ENCODE peak calls at places on chromosomes 1 and 21, in ten cellular contexts. V is SK-N-SH treated with all-trans-retinoic acid at 6 μM for 48 hours; L is central memory CD8-positive, alpha-beta T cell; J is activated naive CD8-positive, alpha-beta T cell treated with anti-CD3 and anti-CD28 coated beads, Interleukin-2, amount 10 ng/mL, durations not matched to agents 7 days and 5 days; H is omental fat pad; A is psoas muscle; G is activated CD8-positive, alpha-beta memory T cell treated with anti-CD3 and anti-CD28 coated beads, Interleukin-2, amount 10 ng/mL, durations not matched to agents 7 days and 5 days; K is right cardiac atrium; N is activated CD8-positive, alpha-beta T cell treated with anti-CD3 and anti-CD28 coated beads for 36 hours; P is RWPE2. E is an unnamed sample.

GRCh38 chr21:30116474-30116873 is 50.1 kb downstream of the CLDN17 start:
- ATAC-seq in J (no peak), N (no peak), V (no peak), L (no peak), P (no peak), H (no peak), K (no peak), A (no peak), G (no peak), E (no peak)

GRCh38 chr1:73913025-73913424 is 285.0 kb downstream of the LRRIQ3 start:
- ATAC-seq in V (no peak), J (no peak), G (no peak), L (no peak), N (no peak), P (no peak), H (no peak), K (no peak), A (no peak), E (no peak)

GRCh38 chr1:53198241-53198651 is 1.6 kb downstream of the CPT2 start:
- ATAC-seq in H (peak), J (no peak), V (no peak), P (peak), N (no peak), L (no peak), A (peak), G (no peak), K (peak), E (no peak)

GRCh38 chr1:195584870-195585624 is 1023.2 kb downstream of the KCNT2 start:
- ATAC-seq in H (no peak), A (no peak), K (no peak), N (no peak), J (no peak), G (no peak), L (no peak), V (no peak), P (no peak), E (no peak)

GRCh38 chr1:44260792-44261474 is 47.7 kb downstream of the DMAP1 start:
- ATAC-seq in G (no peak), H (no peak), P (no peak), L (no peak), A (no peak), K (no peak), J (no peak), N (no peak), V (no peak), E (no peak)

GRCh38 chr1:41980872-41981653 is 62.3 kb upstream of the HIVEP3 start:
- ATAC-seq in G (peak), J (peak), A (no peak), L (no peak), H (no peak), N (peak), P (peak), K (no peak), V (no peak), E (peak)

GRCh38 chr1:27523666-27524020 is 33.7 kb upstream of the WASF2 start:
- ATAC-seq in G (no peak), K (no peak), H (no peak), J (no peak), A (no peak), P (no peak), L (no peak), N (no peak), V (no peak), E (no peak)

GRCh38 chr1:54476231-54477109 is 70.3 kb upstream of the SSBP3 start:
- ATAC-seq in L (peak), P (no peak), A (no peak), N (peak), H (no peak), J (no peak), G (no peak), V (no peak), K (peak), E (no peak)

GRCh38 chr21:42073140-42074099 is 2.3 kb downstream of the UMODL1 start:
- ATAC-seq in N (peak), J (no peak), G (no peak), K (no peak), H (no peak), P (peak), A (no peak), L (no peak), V (no peak), E (no peak)

GRCh38 chr21:17590443-17590842 is 22.3 kb downstream of the BTG3 start:
- ATAC-seq in L (no peak), A (no peak), H (no peak), G (no peak), N (no peak), V (no peak), J (no peak), K (no peak), P (no peak), E (no peak)

GRCh38 chr1:151347523-151348246 is 633 bp upstream of the RFX5 start:
- ATAC-seq in N (peak), A (no peak), G (no peak), K (no peak), V (no peak), L (peak), P (no peak), H (no peak), J (no peak), E (no peak)

GRCh38 chr1:9538669-9539164 is 548 bp upstream of the SLC25A33 start:
- ATAC-seq in P (no peak), N (no peak), K (no peak), V (no peak), J (no peak), H (no peak), A (no peak), L (no peak), G (no peak), E (no peak)

GRCh38 chr1:97088386-97088785 is 366.8 kb downstream of the PTBP2 start:
- ATAC-seq in N (no peak), V (no peak), H (no peak), J (no peak), A (no peak), P (no peak), G (no peak), K (no peak), L (no peak), E (no peak)

GRCh38 chr1:25786887-25787286 is 13.1 kb upstream of the SELENON start:
- ATAC-seq in K (no peak), A (peak), J (no peak), V (peak), G (no peak), L (no peak), P (peak), H (peak), N (peak), E (no peak)

GRCh38 chr1:155695107-155695506 is 6.2 kb downstream of the DAP3 start:
- ATAC-seq in A (peak), P (no peak), L (no peak), G (no peak), N (no peak), J (no peak), H (no peak), K (no peak), V (no peak), E (no peak)

GRCh38 chr1:17768651-17769241 is 13.6 kb downstream of the ACTL8 start:
- ATAC-seq in J (no peak), A (peak), H (peak), G (no peak), P (peak), N (no peak), K (peak), V (peak), L (no peak), E (no peak)

GRCh38 chr1:43069481-43070050 is 102.5 kb downstream of the EBNA1BP2 start:
- ATAC-seq in N (no peak), J (no peak), G (no peak), P (no peak), K (peak), H (no peak), A (no peak), L (no peak), V (no peak), E (no peak)

GRCh38 chr1:115238336-115239147 is 99.5 kb downstream of the NGF start:
- ATAC-seq in V (no peak), G (no peak), L (no peak), K (no peak), N (no peak), H (no peak), P (no peak), J (no peak), A (no peak), E (no peak)

GRCh38 chr1:1782399-1783221 is 4.3 kb upstream of the NADK start:
- ATAC-seq in N (peak), H (no peak), V (no peak), K (peak), L (no peak), P (peak), G (no peak), J (peak), A (no peak), E (peak)

GRCh38 chr1:226203693-226204092 is 17.2 kb upstream of the ACBD3 start:
- ATAC-seq in P (no peak), K (no peak), L (no peak), V (no peak), G (no peak), J (no peak), H (no peak), N (no peak), A (no peak), E (no peak)

GRCh38 chr1:66285618-66286270 is 248.2 kb upstream of the SGIP1 start:
- ATAC-seq in P (no peak), G (no peak), N (no peak), J (no peak), H (no peak), V (no peak), K (no peak), A (no peak), L (no peak), E (no peak)

GRCh38 chr1:207890136-207890738 is 20.7 kb downstream of the CD34 start:
- ATAC-seq in J (no peak), L (no peak), G (no peak), P (peak), K (peak), V (peak), H (peak), N (no peak), A (peak), E (no peak)

E was measured in activated T-helper 17 cell treated with anti-CD3 and anti-CD28 coated beads, Interleukin-2, amount 50 U/mL, for 72 hours.